ENCODE peak calls at places on chromosomes 1 and 21, in nine cellular contexts. E is CD8-positive, alpha-beta T cell; L is tibial nerve; I is fibroblast of the aortic adventitia; G is AG04450; X is colonic mucosa; S is ovary; B is fibroblast of pulmonary artery; W is astrocyte of the spinal cord. O is an unnamed sample.

GRCh38 chr1:16631248-16632043 is 18.1 kb upstream of the NBPF1 start:
- DNase-seq in B (no peak), L (no peak), W (no peak), S (peak), E (no peak), X (peak), I (no peak), G (no peak), O (no peak)

GRCh38 chr1:147599362-147600118 is 58.2 kb downstream of the BCL9 start:
- DNase-seq in B (peak), E (peak), S (peak), W (peak), I (peak), X (peak), G (peak), L (peak), O (peak)

GRCh38 chr1:102790997-102791396 is 317.3 kb downstream of the COL11A1 start:
- DNase-seq in I (no peak), S (no peak), L (no peak), W (peak), E (no peak), B (peak), X (no peak), G (no peak), O (peak)

GRCh38 chr1:85146972-85147359 is 53.9 kb downstream of the SYDE2 start:
- DNase-seq in S (no peak), B (peak), L (no peak), G (no peak), W (peak), I (peak), E (no peak), X (no peak), O (peak)

GRCh38 chr1:211942583-211942982 is 92.8 kb downstream of the INTS7 start:
- DNase-seq in X (no peak), L (no peak), W (no peak), B (no peak), E (no peak), I (no peak), S (no peak), G (no peak), O (no peak)

GRCh38 chr1:21926814-21927530 is 10.1 kb downstream of the HSPG2 start:
- DNase-seq in S (peak), X (no peak), W (no peak), E (no peak), I (peak), B (peak), L (peak), G (peak), O (peak)

GRCh38 chr1:193680924-193681316 is 494.5 kb upstream of the B3GALT2 start:
- DNase-seq in I (no peak), X (no peak), E (no peak), L (no peak), W (no peak), S (no peak), B (no peak), G (no peak), O (no peak)

GRCh38 chr1:43979528-43980254 is 681 bp downstream of the B4GALT2 start:
- DNase-seq in E (no peak), X (peak), G (no peak), W (peak), B (peak), S (peak), L (peak), I (peak), O (peak)

GRCh38 chr1:95852483-95853070 is 618.6 kb downstream of the RWDD3 start:
- DNase-seq in I (no peak), W (no peak), S (no peak), E (no peak), B (no peak), G (no peak), L (no peak), X (no peak), O (no peak)

GRCh38 chr1:25871086-25871703 is 4.3 kb downstream of the PAQR7 start:
- DNase-seq in L (no peak), E (no peak), W (no peak), G (no peak), B (no peak), S (peak), I (no peak), X (no peak), O (no peak)

GRCh38 chr1:26078286-26079177 is 11.1 kb upstream of the TRIM63 start:
- DNase-seq in I (no peak), L (no peak), X (peak), G (no peak), E (no peak), B (no peak), S (no peak), W (no peak), O (no peak)

GRCh38 chr1:5370321-5370720 is 621.9 kb downstream of the NPHP4 start:
- DNase-seq in X (no peak), W (no peak), S (no peak), B (no peak), E (no peak), G (no peak), I (no peak), L (no peak), O (no peak)

GRCh38 chr21:32094792-32095191 is 184.1 kb downstream of the MIS18A start:
- DNase-seq in L (no peak), X (no peak), W (no peak), B (peak), I (peak), G (no peak), S (no peak), E (no peak), O (no peak)

GRCh38 chr1:96927125-96927524 is 205.5 kb downstream of the PTBP2 start:
- DNase-seq in W (peak), L (no peak), I (peak), E (no peak), X (no peak), S (no peak), G (peak), B (peak), O (no peak)

GRCh38 chr1:161726631-161727342 is 5.4 kb downstream of the FCRLB start:
- DNase-seq in B (peak), E (peak), W (peak), S (peak), I (peak), X (peak), L (peak), G (peak), O (peak)

GRCh38 chr1:222073307-222073995 is 331.6 kb upstream of the DUSP10 start:
- DNase-seq in E (no peak), S (no peak), L (no peak), I (peak), X (no peak), G (no peak), B (peak), W (peak), O (peak)

GRCh38 chr1:114979278-114979891 is 50.2 kb upstream of the TSHB start:
- DNase-seq in S (no peak), B (peak), X (peak), I (peak), W (peak), G (peak), E (peak), L (peak), O (peak)

GRCh38 chr21:34764715-34765284 is 96.0 kb downstream of the CLIC6 start:
- DNase-seq in W (no peak), I (no peak), L (no peak), B (no peak), G (no peak), E (no peak), S (no peak), X (no peak), O (no peak)

GRCh38 chr1:103517380-103518047 is 8.0 kb upstream of the RNPC3 start:
- DNase-seq in E (no peak), X (no peak), W (no peak), S (no peak), G (no peak), I (peak), L (no peak), B (peak), O (peak)

GRCh38 chr21:26441081-26441610 is 131.9 kb downstream of the CYYR1 start:
- DNase-seq in I (no peak), W (no peak), L (no peak), X (no peak), S (no peak), B (no peak), G (no peak), E (no peak), O (no peak)

GRCh38 chr1:200379431-200379755 is 30.4 kb downstream of the ZNF281 start:
- DNase-seq in W (peak), I (peak), B (peak), L (no peak), G (peak), X (no peak), E (no peak), S (no peak), O (peak)

GRCh38 chr1:86089765-86090164 is 66.8 kb downstream of the COL24A1 start:
- DNase-seq in I (no peak), W (no peak), L (no peak), B (no peak), S (no peak), E (no peak), G (no peak), X (no peak), O (no peak)

GRCh38 chr1:169999357-169999756 is 75.1 kb downstream of the KIFAP3 start:
- DNase-seq in B (peak), E (no peak), G (peak), S (no peak), I (peak), X (no peak), L (peak), W (peak), O (peak)

GRCh38 chr1:31753623-31754349 is 10.4 kb downstream of the ADGRB2 start:
- DNase-seq in L (no peak), G (no peak), B (peak), W (no peak), E (no peak), X (peak), S (peak), I (peak), O (no peak)

GRCh38 chr1:234613128-234613875 is 3.3 kb upstream of the IRF2BP2 start:
- DNase-seq in I (peak), E (no peak), B (peak), X (no peak), W (peak), G (no peak), S (no peak), L (no peak), O (no peak)

GRCh38 chr1:222310830-222311229 is 237.1 kb downstream of the HHIPL2 start:
- DNase-seq in S (no peak), G (no peak), I (no peak), L (no peak), B (no peak), W (no peak), E (no peak), X (no peak), O (no peak)

GRCh38 chr1:54545916-54546635 is 2.0 kb upstream of the ACOT11 start:
- DNase-seq in B (no peak), E (no peak), X (no peak), G (no peak), W (no peak), S (no peak), I (no peak), L (no peak), O (no peak)

GRCh38 chr1:66168467-66168887 is 365.5 kb upstream of the SGIP1 start:
- DNase-seq in X (no peak), L (no peak), W (peak), E (no peak), I (no peak), G (no peak), S (no peak), B (peak), O (peak)

GRCh38 chr21:28445081-28445830 is 547.4 kb downstream of the LTN1 start:
- DNase-seq in X (no peak), W (peak), L (no peak), S (no peak), I (peak), B (peak), G (peak), E (no peak), O (peak)

GRCh38 chr1:32239335-32239734 is 7.7 kb upstream of the FAM167B start:
- DNase-seq in S (no peak), B (no peak), I (no peak), E (no peak), W (no peak), L (no peak), G (no peak), X (peak), O (no peak)

GRCh38 chr1:173112129-173112528 is 61.4 kb upstream of the TNFSF18 start:
- DNase-seq in B (peak), L (no peak), S (no peak), I (peak), W (no peak), E (no peak), X (no peak), G (no peak), O (no peak)

DNA sequence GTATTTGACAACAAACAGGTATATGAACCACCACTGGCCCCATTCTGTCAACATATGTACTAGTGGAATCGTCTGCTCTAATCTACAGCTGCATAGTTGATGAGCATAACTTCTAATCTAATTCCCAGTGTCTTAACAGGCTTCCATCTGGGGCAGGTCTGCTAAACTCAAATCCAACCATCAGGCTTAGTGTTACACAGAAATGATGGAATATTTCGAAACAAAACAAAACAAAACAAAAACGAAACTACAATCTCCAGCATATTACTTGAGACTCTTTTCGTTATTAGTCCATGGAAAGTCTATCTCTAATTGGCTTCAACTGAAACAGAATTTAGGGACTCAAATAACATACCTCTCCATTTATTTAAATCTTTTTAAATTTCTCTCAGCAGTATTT is 37.6 kb downstream of the DIPK1A start:
- DNase-seq in E (no peak), B (no peak), L (no peak), W (no peak), I (peak), S (no peak), X (no peak), G (no peak), O (no peak)
- TF ChIP-seq CTCF in E (no peak), B (no peak), L (no peak), W (no peak), I (no peak), S (no peak), X (no peak), G (no peak), O (no peak)

DNA sequence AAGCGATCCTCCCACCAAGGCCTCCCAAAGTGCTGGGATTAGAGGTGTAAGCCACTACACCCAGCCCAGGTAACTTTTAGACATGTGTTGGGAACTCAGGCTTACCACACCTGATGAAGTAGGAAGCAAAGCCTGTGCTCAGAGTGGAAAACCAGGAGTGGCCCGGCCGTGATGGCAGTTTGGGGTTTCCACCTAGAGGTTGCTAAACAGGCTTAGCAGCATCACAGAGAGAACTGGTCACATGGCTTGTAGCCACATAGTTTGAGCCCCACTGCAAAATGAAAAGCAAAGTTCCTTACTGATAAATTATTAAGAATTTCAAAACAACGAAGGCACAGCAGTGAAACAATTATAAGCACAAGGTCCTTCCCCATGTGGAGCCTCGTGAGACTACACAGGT is 142.6 kb upstream of the CXADR start:
- DNase-seq in L (no peak), W (no peak), E (no peak), I (no peak), G (no peak), X (no peak), S (no peak), B (no peak), O (no peak)
- TF ChIP-seq CTCF in L (no peak), W (no peak), E (no peak), I (no peak), G (no peak), X (no peak), S (no peak), B (no peak), O (no peak)

GRCh38 chr1:185309566-185309965 is 7.5 kb downstream of the IVNS1ABP start:
- DNase-seq in X (no peak), W (no peak), I (no peak), L (peak), S (no peak), E (no peak), G (no peak), B (no peak), O (no peak)
- TF ChIP-seq CTCF in X (no peak), W (no peak), I (no peak), L (no peak), S (no peak), E (no peak), G (no peak), B (no peak), O (no peak)

GRCh38 chr21:24969068-24969467 is 638.2 kb downstream of the MRPL39 start:
- DNase-seq in B (no peak), L (no peak), E (no peak), G (no peak), S (no peak), W (no peak), X (no peak), I (no peak), O (no peak)
- TF ChIP-seq CTCF in B (no peak), L (no peak), E (no peak), G (no peak), S (no peak), W (no peak), X (no peak), I (no peak), O (no peak)

GRCh38 chr1:226764533-226764932 is 25.5 kb upstream of the ITPKB start:
- DNase-seq in B (no peak), E (no peak), W (no peak), X (no peak), I (no peak), L (no peak), G (no peak), S (no peak), O (no peak)

GRCh38 chr1:226763741-226764264 is 24.7 kb upstream of the ITPKB start:
- DNase-seq in L (no peak), I (peak), E (no peak), B (peak), W (peak), S (no peak), G (peak), X (no peak), O (peak)

GRCh38 chr1:226761322-226761721 is 22.2 kb upstream of the ITPKB start:
- DNase-seq in L (no peak), I (no peak), X (no peak), B (no peak), W (no peak), E (no peak), G (no peak), S (no peak), O (no peak)

GRCh38 chr1:226762055-226762454 is 23.0 kb upstream of the ITPKB start:
- DNase-seq in W (no peak), G (no peak), L (no peak), S (no peak), B (no peak), E (no peak), I (no peak), X (no peak), O (no peak)

GRCh38 chr1:226762988-226763740 is 24.1 kb upstream of the ITPKB start:
- DNase-seq in W (no peak), E (no peak), S (no peak), I (no peak), B (no peak), L (no peak), X (no peak), G (no peak), O (no peak)
- TF ChIP-seq CTCF in W (no peak), E (no peak), S (no peak), I (no peak), B (no peak), L (no peak), X (no peak), G (no peak), O (no peak)

GRCh38 chr1:42737257-42737656 is 2.8 kb downstream of the CLDN19 start:
- DNase-seq in G (no peak), B (no peak), W (no peak), I (no peak), S (no peak), X (peak), L (no peak), E (no peak), O (no peak)
- TF ChIP-seq CTCF in G (no peak), B (no peak), W (peak), I (no peak), S (no peak), X (no peak), L (no peak), E (no peak), O (peak)

O was measured in HFFc6.